ENCODE peak calls at places on chromosomes 4 and X, in four cellular contexts. O is K562, P is HepG2, R is GM12878. X is an unnamed sample.

GRCh38 chrX:115913575-115913974 is 257.0 kb upstream of the AGTR2 start:
- DNase-seq in O (no peak), P (no peak), R (no peak), X (no peak)

GRCh38 chrX:129782706-129783105 is 3.0 kb downstream of the SASH3 start:
- DNase-seq in O (no peak), P (no peak), R (no peak), X (no peak)

GRCh38 chrX:105543271-105543670 is 279.1 kb upstream of the NRK start:
- DNase-seq in O (no peak), P (no peak), R (no peak), X (no peak)

GRCh38 chr4:166501941-166502382 is 628.9 kb downstream of the TLL1 start:
- DNase-seq in O (no peak), P (peak), R (no peak), X (peak)

GRCh38 chrX:18415386-18415785 is 10.0 kb upstream of the CDKL5 start:
- DNase-seq in O (no peak), P (no peak), R (no peak), X (no peak)

GRCh38 chr4:44632089-44632488 is 19.3 kb downstream of the YIPF7 start:
- DNase-seq in O (no peak), P (no peak), R (no peak), X (no peak)

GRCh38 chrX:34943235-34943634 is 639 bp downstream of the FAM47B start:
- DNase-seq in O (no peak), P (no peak), R (no peak), X (no peak)

GRCh38 chr4:107760281-107760947 is 40.4 kb upstream of the PAPSS1 start:
- DNase-seq in O (no peak), P (peak), R (no peak), X (no peak)

GRCh38 chr4:173288296-173288695 is 45.9 kb downstream of the HMGB2 start:
- DNase-seq in O (peak), P (peak), R (peak), X (no peak)

GRCh38 chrX:10755477-10756334 is 135.3 kb upstream of the MID1 start:
- DNase-seq in O (no peak), P (no peak), R (no peak), X (no peak)

GRCh38 chr4:121370729-121371325 is 10.0 kb downstream of the QRFPR start:
- DNase-seq in O (peak), P (peak), R (no peak), X (peak)

GRCh38 chrX:48966796-48967579 is 4.7 kb downstream of the KCND1 start:
- DNase-seq in O (no peak), P (no peak), R (no peak), X (no peak)

GRCh38 chr4:152309418-152309817 is 226.5 kb downstream of the FBXW7 start:
- DNase-seq in O (no peak), P (no peak), R (no peak), X (no peak)

GRCh38 chr4:145808021-145808650 is 128.2 kb downstream of the C4orf51 start:
- DNase-seq in O (peak), P (peak), R (peak), X (peak)

GRCh38 chr4:56844817-56845580 is 23.5 kb upstream of the SPINK2 start:
- DNase-seq in O (no peak), P (no peak), R (no peak), X (no peak)

GRCh38 chrX:16822723-16823122 is 36.5 kb downstream of the TXLNG start:
- DNase-seq in O (no peak), P (no peak), R (no peak), X (no peak)

GRCh38 chr4:69860007-69860406 is at the start of gene SULT1E1:
- DNase-seq in O (no peak), P (no peak), R (no peak), X (no peak)

GRCh38 chr4:7266525-7267292 is 74.4 kb downstream of the SORCS2 start:
- DNase-seq in O (no peak), P (no peak), R (no peak), X (no peak)

GRCh38 chrX:16185725-16186136 is 18.4 kb downstream of the MAGEB17 start:
- DNase-seq in O (peak), P (no peak), R (peak), X (no peak)

GRCh38 chrX:10231461-10231860 is 74.7 kb downstream of the CLCN4 start:
- DNase-seq in O (no peak), P (no peak), R (no peak), X (no peak)

GRCh38 chrX:14027511-14028019 is 2.1 kb downstream of the GEMIN8 start:
- DNase-seq in O (no peak), P (peak), R (peak), X (no peak)

GRCh38 chrX:110284159-110284558 is 33.7 kb downstream of the AMMECR1 start:
- DNase-seq in O (no peak), P (no peak), R (no peak), X (no peak)

GRCh38 chr4:1453731-1454130 is 47.5 kb upstream of the NKX1-1 start:
- DNase-seq in O (no peak), P (no peak), R (no peak), X (no peak)

GRCh38 chr4:153222162-153222789 is 18.0 kb downstream of the TRIM2 start:
- DNase-seq in O (no peak), P (no peak), R (no peak), X (peak)

GRCh38 chr4:85475631-85476233 is 782 bp downstream of the ARHGAP24 start:
- DNase-seq in O (no peak), P (no peak), R (no peak), X (no peak)

GRCh38 chr4:48578132-48578964 is 88.3 kb downstream of the ZAR1 start:
- DNase-seq in O (peak), P (peak), R (peak), X (peak)

GRCh38 chrX:19904778-19905367 is 17.5 kb upstream of the SH3KBP1 start:
- DNase-seq in O (peak), P (peak), R (no peak), X (peak)

GRCh38 chrX:129116651-129117050 is 406.6 kb downstream of the SMARCA1 start:
- DNase-seq in O (no peak), P (peak), R (no peak), X (no peak)

GRCh38 chr4:151169223-151169622 is 69.8 kb downstream of the RPS3A start:
- DNase-seq in O (no peak), P (no peak), R (no peak), X (no peak)

GRCh38 chr4:80265571-80266266 is 745 bp upstream of the FGF5 start:
- DNase-seq in O (peak), P (no peak), R (no peak), X (peak)

GRCh38 chr4:20840648-20841190 is 140.5 kb downstream of the PACRGL start:
- DNase-seq in O (no peak), P (no peak), R (no peak), X (no peak)

GRCh38 chrX:7170903-7171302 is 22.9 kb upstream of the PUDP start:
- DNase-seq in O (peak), P (peak), R (no peak), X (peak)

GRCh38 chr4:149630079-149630478 is 185.6 kb downstream of the IQCM start:
- DNase-seq in O (no peak), P (no peak), R (no peak), X (no peak)

GRCh38 chrX:154834562-154834961 is at the start of gene SMIM9:
- DNase-seq in O (no peak), P (peak), R (no peak), X (no peak)

GRCh38 chr4:139878050-139878449 is 212.4 kb downstream of the MGST2 start:
- DNase-seq in O (no peak), P (peak), R (no peak), X (no peak)

GRCh38 chr4:72568959-72569718 is at the start of gene ADAMTS3:
- DNase-seq in O (peak), P (no peak), R (no peak), X (peak)
- TF ChIP-seq FOXM1 in O (no peak), P (no peak), R (no peak), X (no peak)

GRCh38 chr4:88613417-88613875 is 21.2 kb downstream of the HERC3 start:
- DNase-seq in O (no peak), P (no peak), R (no peak), X (peak)
- TF ChIP-seq SP1 in O (no peak), P (no peak), R (no peak), X (no peak)

DNA sequence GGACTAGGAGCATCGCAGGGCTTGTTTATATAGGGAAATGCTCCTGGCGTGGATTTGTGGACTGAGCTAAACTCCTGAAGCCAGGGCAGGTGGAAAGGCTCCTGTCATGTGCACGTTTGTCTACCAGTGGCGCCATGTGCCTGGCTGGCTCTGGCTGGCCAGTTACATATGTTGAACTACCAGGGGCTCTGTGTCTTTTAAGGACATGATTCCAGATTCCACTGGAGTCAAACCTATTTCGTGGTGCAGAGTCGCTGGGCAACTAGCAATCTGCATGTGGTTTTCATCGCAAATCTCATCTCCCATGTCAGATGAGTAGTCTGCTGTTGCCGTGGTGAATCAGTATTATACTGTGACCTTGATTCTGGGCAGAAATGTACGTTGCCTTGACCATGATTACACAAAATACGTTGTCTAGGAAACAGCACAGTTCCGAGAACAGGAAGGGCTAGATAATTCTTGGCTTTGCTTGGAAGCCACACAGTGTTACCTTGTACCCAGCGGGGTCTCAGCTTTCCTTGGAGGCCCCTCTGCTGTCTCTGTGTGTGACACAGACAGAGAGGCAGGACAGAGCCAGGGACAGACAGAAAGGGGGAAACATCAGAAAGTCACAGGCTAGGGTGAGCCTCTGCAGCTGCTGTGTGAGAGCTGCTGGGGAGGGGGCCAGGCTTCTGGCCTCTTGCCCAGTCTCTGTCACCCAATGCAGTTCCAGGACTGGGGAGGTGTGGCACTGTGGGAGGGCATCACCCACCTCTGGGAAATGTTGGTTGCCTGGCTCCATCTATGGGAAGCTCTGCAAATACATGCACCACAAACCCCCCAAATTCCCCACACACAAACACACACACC is 19.2 kb downstream of the PNMA6E start:
- DNase-seq in O (peak), P (peak), R (no peak), X (peak)
- TF ChIP-seq TARDBP in O (no peak), P (no peak), R (no peak), X (no peak)

GRCh38 chr4:92791876-92792490 is 488.2 kb downstream of the GRID2 start:
- DNase-seq in O (no peak), P (no peak), R (no peak), X (no peak)
- TF ChIP-seq FOXM1 in O (no peak), P (no peak), R (no peak), X (no peak)

DNA sequence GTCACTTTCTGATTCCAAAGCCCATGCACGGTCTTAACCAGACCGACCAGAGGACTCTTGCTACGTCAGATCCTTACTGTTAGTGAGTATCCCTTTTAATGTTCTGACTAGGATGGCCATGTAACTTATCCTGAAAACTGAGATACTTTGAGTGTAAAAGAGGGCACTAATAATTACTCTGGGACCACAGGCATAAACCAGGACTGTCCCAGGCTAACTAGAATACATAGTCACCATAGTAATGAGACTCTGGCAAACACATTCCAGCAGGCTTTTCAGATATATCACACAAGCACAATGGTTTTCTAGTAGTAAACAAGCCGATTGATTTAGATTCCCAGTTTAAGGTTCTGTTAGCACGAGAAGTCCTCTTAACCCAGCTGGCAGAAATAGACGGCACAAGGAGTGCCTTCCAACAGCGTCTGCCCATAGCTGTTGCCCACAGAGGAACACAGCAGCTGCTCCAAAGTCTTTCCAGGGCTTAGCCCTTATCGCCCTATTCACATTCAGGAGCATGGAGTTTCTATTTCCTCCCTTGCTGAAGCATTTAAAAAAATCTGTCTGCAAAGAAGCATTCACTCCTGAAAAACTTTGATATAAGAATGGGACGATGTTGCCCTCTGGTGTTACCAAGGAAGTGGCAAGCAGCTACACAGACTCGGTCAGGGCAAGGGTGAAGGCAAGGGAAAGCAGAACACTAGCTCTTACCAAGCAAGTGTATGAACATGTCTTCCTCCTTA is 92.4 kb downstream of the CXCL13 start:
- DNase-seq in O (no peak), P (peak), R (no peak), X (peak)
- TF ChIP-seq SP1 in O (no peak), P (no peak), R (no peak), X (no peak)

X was measured in HEK293T.